ENCODE peak calls at places on chromosomes 7 and 10, in five cellular contexts. D is SK-N-SH, B is choroid plexus epithelial cell, A is OCI-LY7, G is mammary epithelial cell. N is an unnamed sample.
A peak's percentile ranks its signal among the peaks of the same experiment; 100 is the strongest.

GRCh38 chr7:17709127-17709526 is 231.2 kb downstream of the SNX13 start:
- DNase-seq in B (peak; percentile 12), A (no peak), G (no peak), D (no peak), N (no peak)

GRCh38 chr10:103493911-103494877 is 689 bp downstream of the NEURL1 start:
- DNase-seq in D (peak; percentile 78), A (no peak), B (no peak), G (no peak), N (no peak)

GRCh38 chr10:78727728-78728127 is 341.0 kb upstream of the ZMIZ1 start:
- DNase-seq in G (no peak), B (no peak), A (no peak), D (peak; percentile 67), N (no peak)

GRCh38 chr10:30039988-30040387 is 19.4 kb downstream of the JCAD start:
- DNase-seq in A (no peak), B (no peak), G (no peak), D (no peak), N (no peak)

GRCh38 chr10:7092603-7093002 is 318.2 kb downstream of the SFMBT2 start:
- DNase-seq in G (peak; percentile 29), A (no peak), D (no peak), B (no peak), N (no peak)

GRCh38 chr7:149310113-149310836 is 48.3 kb downstream of the ZNF783 start:
- DNase-seq in A (peak; percentile 63), B (peak; percentile 91), G (peak; percentile 85), D (peak; percentile 69), N (peak; percentile 64)

GRCh38 chr10:50369931-50370330 is 118.6 kb upstream of the ASAH2 start:
- DNase-seq in B (no peak), D (no peak), G (peak; percentile 31), A (no peak), N (no peak)

GRCh38 chr10:110843031-110843430 is 28.7 kb upstream of the PDCD4 start:
- DNase-seq in D (no peak), B (no peak), A (peak; percentile 98), G (no peak), N (no peak)

GRCh38 chr7:134356421-134356936 is 39.7 kb upstream of the SLC35B4 start:
- DNase-seq in D (no peak), A (no peak), B (no peak), G (no peak), N (no peak)

GRCh38 chr10:109374215-109374614 is 549.1 kb downstream of the XPNPEP1 start:
- DNase-seq in D (no peak), A (no peak), G (peak; percentile 76), B (peak; percentile 14), N (peak; percentile 34)

GRCh38 chr7:45389073-45389872 is 184.9 kb upstream of the ADCY1 start:
- DNase-seq in A (no peak), D (no peak), B (peak; percentile 5), G (no peak), N (no peak)

GRCh38 chr7:5599543-5600200 is 176.0 kb upstream of the TNRC18 start:
- DNase-seq in A (no peak), G (no peak), D (no peak), B (no peak), N (no peak)

GRCh38 chr10:62594093-62594520 is 210.4 kb upstream of the ADO start:
- DNase-seq in D (peak; percentile 60), A (peak; percentile 75), G (peak; percentile 51), B (peak; percentile 76), N (no peak)

GRCh38 chr7:128203710-128204214 is 37.3 kb upstream of the LEP start:
- DNase-seq in G (no peak), A (no peak), D (no peak), B (peak; percentile 29), N (no peak)

GRCh38 chr10:68826764-68827591 is at the start of gene STOX1:
- DNase-seq in D (peak; percentile 94), B (peak; percentile 58), G (peak; percentile 69), A (peak; percentile 78), N (no peak)

GRCh38 chr10:94591461-94592205 is 46.0 kb downstream of the HELLS start:
- DNase-seq in G (no peak), B (no peak), D (no peak), A (no peak), N (no peak)

GRCh38 chr10:58868736-58869435 is 307.6 kb upstream of the PHYHIPL start:
- DNase-seq in B (peak; percentile 34), G (no peak), A (no peak), D (peak; percentile 3), N (no peak)

GRCh38 chr7:76281706-76282343 is 20.6 kb upstream of the HSPB1 start:
- DNase-seq in D (no peak), B (no peak), G (no peak), A (no peak), N (no peak)

GRCh38 chr7:110637252-110637651 is 453.7 kb upstream of the LRRN3 start:
- DNase-seq in B (no peak), A (no peak), D (no peak), G (no peak), N (no peak)

GRCh38 chr10:49106451-49106850 is 8.9 kb downstream of the VSTM4 start:
- DNase-seq in G (no peak), B (no peak), A (no peak), D (no peak), N (no peak)

GRCh38 chr7:40571796-40572195 is 437.0 kb downstream of the SUGCT start:
- DNase-seq in D (no peak), B (peak; percentile 73), A (no peak), G (peak; percentile 41), N (peak; percentile 89)

GRCh38 chr10:75508814-75509306 is 77.4 kb downstream of the LRMDA start:
- DNase-seq in B (no peak), D (peak; percentile 72), G (no peak), A (no peak), N (no peak)

GRCh38 chr7:30994206-30995100 is 30.7 kb downstream of the GHRHR start:
- DNase-seq in D (no peak), A (no peak), B (no peak), G (no peak), N (no peak)

GRCh38 chr10:46294641-46295230 is 7.9 kb downstream of the ANTXRL start:
- DNase-seq in A (no peak), G (no peak), D (no peak), B (no peak), N (no peak)

GRCh38 chr7:155972247-155972646 is 160.0 kb upstream of the SHH start:
- DNase-seq in D (no peak), A (no peak), G (peak; percentile 18), B (no peak), N (no peak)

GRCh38 chr7:101940830-101941229 is 123.4 kb downstream of the CUX1 start:
- DNase-seq in A (peak; percentile 40), D (no peak), G (no peak), B (no peak), N (no peak)

GRCh38 chr7:135338151-135338550 is 104.5 kb downstream of the STRA8 start:
- DNase-seq in D (no peak), B (no peak), G (no peak), A (no peak), N (no peak)

GRCh38 chr7:135263321-135263970 is 29.8 kb downstream of the STRA8 start:
- DNase-seq in D (no peak), B (no peak), G (no peak), A (no peak), N (no peak)

GRCh38 chr10:121152033-121152432 is 300.9 kb downstream of the WDR11 start:
- DNase-seq in A (no peak), D (no peak), B (no peak), G (no peak), N (no peak)

GRCh38 chr7:94635687-94636086 is 20.2 kb downstream of the SGCE start:
- DNase-seq in D (no peak), G (no peak), A (no peak), B (no peak), N (no peak)

GRCh38 chr7:94632338-94633024 is 23.5 kb downstream of the SGCE start:
- DNase-seq in A (no peak), B (peak; percentile 96), G (peak; percentile 93), D (no peak), N (peak; percentile 57)

GRCh38 chr7:94633025-94633341 is 22.9 kb downstream of the SGCE start:
- DNase-seq in D (no peak), B (no peak), G (no peak), A (no peak), N (no peak)

GRCh38 chr7:94630855-94631254 is 25.1 kb downstream of the SGCE start:
- DNase-seq in G (no peak), A (no peak), B (peak; percentile 53), D (no peak), N (no peak)
- H3K4me3 ChIP-seq in G (no peak overlapping the region), A (no peak overlapping the region), B (no peak overlapping the region), D (no peak overlapping the region), N (no peak overlapping the region)

DNA sequence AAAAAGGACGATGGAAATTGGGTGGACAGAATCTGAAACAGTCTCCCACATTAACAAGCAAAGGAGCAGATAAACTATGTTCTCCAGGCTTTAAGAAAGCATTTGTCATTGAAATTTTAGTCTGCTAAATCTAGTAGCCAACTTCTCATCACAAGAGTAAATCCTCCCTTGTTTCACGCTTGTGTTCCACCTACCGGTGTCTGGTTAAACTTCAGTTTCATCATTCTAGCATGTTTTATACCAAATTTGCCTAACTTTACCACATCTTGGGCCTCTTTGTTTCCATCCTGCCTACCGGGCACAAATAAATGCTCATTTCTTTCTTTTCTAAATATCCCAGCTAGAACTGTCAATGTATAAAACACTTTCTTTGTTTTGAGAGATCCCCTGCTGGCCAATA is 5.8 kb downstream of the LIPA start:
- DNase-seq in D (no peak), G (no peak), A (no peak), B (no peak), N (no peak)
- TF ChIP-seq CTCF in D (no peak), G (no peak), A (peak; percentile 23), B (peak; percentile 9), N (no peak)

GRCh38 chr7:27247452-27248426 is 5.1 kb downstream of the EVX1 start:
- DNase-seq in B (no peak), G (no peak), A (no peak), D (peak; percentile 10), N (no peak)

GRCh38 chr7:27247000-27247399 is 4.4 kb downstream of the EVX1 start:
- DNase-seq in A (no peak), B (no peak), G (no peak), D (no peak), N (no peak)

GRCh38 chr7:27245124-27245797 is 2.7 kb downstream of the EVX1 start:
- DNase-seq in G (no peak), B (no peak), D (peak; percentile 43), A (no peak), N (no peak)

GRCh38 chr7:27244488-27245123 is 2.0 kb downstream of the EVX1 start:
- DNase-seq in B (no peak), D (no peak), A (no peak), G (no peak), N (no peak)

GRCh38 chr7:27245798-27246691 is 3.4 kb downstream of the EVX1 start:
- DNase-seq in A (no peak), D (peak; percentile 64), G (peak; percentile 42), B (no peak), N (no peak)
- H3K4me3 ChIP-seq in A (no peak overlapping the region), D (no peak overlapping the region), G (peak overlapping the region; percentile 40), B (no peak overlapping the region), N (no peak overlapping the region)

DNA sequence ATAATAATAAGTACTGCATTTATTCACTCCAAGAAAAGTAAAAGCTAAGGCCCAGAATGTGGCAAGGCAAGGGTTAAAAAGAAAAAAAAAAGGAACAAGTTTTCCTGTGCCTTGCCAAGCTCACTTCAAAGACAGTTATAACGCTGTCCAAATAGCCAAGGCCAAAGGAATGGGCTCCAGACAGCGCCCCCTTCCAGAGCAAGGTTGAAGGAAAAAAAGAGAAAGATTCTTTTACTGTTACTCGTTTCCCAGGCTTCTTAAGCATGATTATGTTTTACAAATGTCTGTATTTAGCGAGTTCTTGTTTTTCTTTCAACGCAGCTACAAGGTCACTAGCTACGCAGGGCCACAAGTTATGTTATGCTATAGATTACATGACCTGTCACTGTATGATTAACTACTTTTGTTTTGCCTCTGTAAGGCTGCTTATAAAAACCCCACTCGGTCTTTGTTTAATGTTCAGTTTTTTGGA is 9.1 kb upstream of the EIF4H start:
- DNase-seq in A (no peak), B (peak; percentile 62), G (no peak), D (no peak), N (no peak)
- TF ChIP-seq CTCF in A (peak; percentile 58), B (peak; percentile 75), G (no peak), D (peak; percentile 80), N (peak; percentile 34)